ENCODE peak calls at places on chromosomes 13 and 19, in eight cellular contexts. I is prostate gland, E is cardiac fibroblast, B is pancreas, V is fibroblast of mammary gland, L is heart left ventricle, O is heart right ventricle, G is body of pancreas. X is an unnamed sample.

GRCh38 chr13:60887711-60888110 is 490.7 kb downstream of the TDRD3 start:
- DNase-seq in I (no peak), E (peak), B (no peak), V (no peak), L (no peak), O (no peak), G (no peak), X (no peak)

GRCh38 chr19:488505-489417 is 7.5 kb upstream of the MADCAM1 start:
- DNase-seq in I (peak), E (peak), B (peak), V (peak), L (peak), O (peak), G (peak), X (peak)

GRCh38 chr13:28679628-28680027 is 20.7 kb downstream of the POMP start:
- DNase-seq in I (no peak), E (peak), B (no peak), V (peak), L (no peak), O (no peak), G (no peak), X (peak)

GRCh38 chr19:506404-507285 is 652 bp upstream of the TPGS1 start:
- DNase-seq in I (peak), E (peak), B (peak), V (peak), L (peak), O (peak), G (peak), X (peak)

GRCh38 chr19:45999653-46000121 is 4.4 kb downstream of the CCDC61 start:
- DNase-seq in I (no peak), E (peak), B (no peak), V (peak), L (no peak), O (no peak), G (peak), X (peak)

GRCh38 chr13:51000576-51001260 is 91.1 kb downstream of the RNASEH2B start:
- DNase-seq in I (peak), E (peak), B (no peak), V (peak), L (no peak), O (peak), G (peak), X (no peak)

GRCh38 chr19:2132731-2133490 is 18.5 kb downstream of the AP3D1 start:
- DNase-seq in I (no peak), E (no peak), B (no peak), V (no peak), L (no peak), O (peak), G (no peak), X (no peak)

GRCh38 chr19:10871711-10872550 is 578 bp downstream of the CARM1 start:
- DNase-seq in I (no peak), E (no peak), B (peak), V (no peak), L (peak), O (peak), G (peak), X (peak)

GRCh38 chr13:51067376-51068125 is 43.5 kb downstream of the C13orf42 start:
- DNase-seq in I (no peak), E (peak), B (no peak), V (no peak), L (no peak), O (no peak), G (no peak), X (no peak)

GRCh38 chr13:42762917-42763316 is 18.5 kb upstream of the FAM216B start:
- DNase-seq in I (no peak), E (peak), B (no peak), V (peak), L (no peak), O (no peak), G (no peak), X (peak)

GRCh38 chr13:44365008-44365407 is 8.6 kb upstream of the SERP2 start:
- DNase-seq in I (no peak), E (peak), B (no peak), V (peak), L (no peak), O (no peak), G (no peak), X (no peak)

GRCh38 chr13:100106005-100106404 is 17.1 kb downstream of the PCCA start:
- DNase-seq in I (no peak), E (no peak), B (no peak), V (no peak), L (no peak), O (no peak), G (no peak), X (no peak)

GRCh38 chr13:102405499-102406079 is 3.7 kb upstream of the FGF14 start:
- DNase-seq in I (no peak), E (peak), B (no peak), V (peak), L (no peak), O (no peak), G (no peak), X (peak)

GRCh38 chr19:44968118-44968517 is 12.9 kb downstream of the CLPTM1 start:
- DNase-seq in I (no peak), E (no peak), B (no peak), V (no peak), L (no peak), O (no peak), G (no peak), X (no peak)

GRCh38 chr13:45529758-45530157 is 65.0 kb downstream of the COG3 start:
- DNase-seq in I (no peak), E (no peak), B (no peak), V (no peak), L (no peak), O (no peak), G (no peak), X (no peak)

GRCh38 chr19:52653161-52653560 is 15.0 kb upstream of the ZNF83 start:
- DNase-seq in I (no peak), E (no peak), B (no peak), V (no peak), L (no peak), O (no peak), G (no peak), X (no peak)

GRCh38 chr13:80408270-80408669 is 67.3 kb upstream of the SPRY2 start:
- DNase-seq in I (no peak), E (no peak), B (no peak), V (no peak), L (no peak), O (no peak), G (peak), X (no peak)

GRCh38 chr13:19742651-19743050 is 40.1 kb downstream of the PSPC1 start:
- DNase-seq in I (no peak), E (no peak), B (no peak), V (no peak), L (no peak), O (no peak), G (no peak), X (no peak)

GRCh38 chr13:50152655-50153309 is 137.5 kb downstream of the KCNRG start:
- DNase-seq in I (no peak), E (no peak), B (no peak), V (no peak), L (no peak), O (no peak), G (no peak), X (no peak)

GRCh38 chr19:47283405-47284059 is 8.8 kb downstream of the INAFM1 start:
- DNase-seq in I (no peak), E (peak), B (no peak), V (peak), L (no peak), O (no peak), G (no peak), X (no peak)
- H3K4me3 ChIP-seq in I (no peak), E (no peak), B (no peak), V (no peak), L (no peak), O (no peak), G (no peak), X (no peak)

DNA sequence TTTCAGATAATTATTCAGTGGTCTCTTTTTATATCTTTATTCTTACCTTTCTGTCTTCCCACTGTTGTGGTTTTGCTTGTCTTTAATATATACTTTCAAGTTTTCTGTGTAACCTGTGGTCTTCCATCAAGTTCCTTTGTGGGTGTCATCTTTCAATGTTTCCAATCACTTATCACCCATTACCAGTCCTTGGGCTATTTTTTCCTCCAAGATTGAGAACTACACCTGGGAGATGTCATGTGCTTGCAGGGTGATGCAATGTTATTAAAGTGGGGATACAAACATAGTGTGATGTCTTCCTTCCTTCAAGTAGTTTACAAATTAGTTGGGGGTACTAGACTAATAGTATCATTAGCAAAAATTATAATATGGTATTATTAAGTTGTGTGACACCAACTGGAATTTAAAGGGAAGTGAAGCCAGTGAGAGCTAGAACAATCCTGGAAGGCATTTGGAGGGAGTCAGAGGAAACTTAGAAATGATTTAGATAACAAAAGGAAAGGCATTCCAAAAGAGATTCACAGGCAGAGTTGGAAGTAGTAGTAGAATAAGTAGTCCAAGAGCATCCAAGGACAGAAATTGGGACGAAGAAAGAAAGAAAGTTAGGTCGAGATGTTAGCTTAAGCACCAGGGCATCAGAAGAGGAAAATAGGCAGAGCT is 3.4 kb downstream of the FNDC3A start:
- DNase-seq in I (no peak), E (no peak), B (no peak), V (no peak), L (no peak), O (no peak), G (no peak), X (no peak)
- H3K4me3 ChIP-seq in I (no peak), E (no peak), B (no peak), V (no peak), L (no peak), O (no peak), G (no peak), X (no peak)

GRCh38 chr19:8413593-8413923 is 453 bp downstream of the MARCHF2 start:
- DNase-seq in I (no peak), E (no peak), B (no peak), V (no peak), L (no peak), O (no peak), G (no peak), X (no peak)

GRCh38 chr19:8412783-8413592 is at the start of gene MARCHF2:
- DNase-seq in I (peak), E (peak), B (peak), V (peak), L (peak), O (peak), G (peak), X (peak)
- H3K4me3 ChIP-seq in I (peak), E (peak), B (peak), V (peak), L (peak), O (peak), G (peak), X (peak)

GRCh38 chr13:94494021-94494420 is 14.5 kb upstream of the DCT start:
- DNase-seq in I (no peak), E (no peak), B (no peak), V (no peak), L (no peak), O (no peak), G (no peak), X (no peak)
- H3K4me3 ChIP-seq in I (no peak), E (no peak), B (no peak), V (no peak), L (no peak), O (no peak), G (no peak), X (no peak)

GRCh38 chr13:112974676-112975075 is 5.7 kb downstream of the MCF2L start:
- DNase-seq in I (no peak), E (no peak), B (no peak), V (peak), L (no peak), O (no peak), G (no peak), X (no peak)
- H3K4me3 ChIP-seq in I (no peak), E (no peak), B (no peak), V (no peak), L (no peak), O (no peak), G (no peak), X (no peak)

GRCh38 chr13:91174886-91175501 is 172.5 kb upstream of the MIR17HG start:
- DNase-seq in I (no peak), E (no peak), B (no peak), V (no peak), L (no peak), O (no peak), G (no peak), X (no peak)
- H3K4me3 ChIP-seq in I (peak), E (peak), B (peak), V (no peak), L (peak), O (peak), G (no peak), X (no peak)

GRCh38 chr19:43353606-43354304 is at the start of gene CD177:
- DNase-seq in I (no peak), E (no peak), B (no peak), V (no peak), L (no peak), O (no peak), G (no peak), X (peak)
- H3K4me3 ChIP-seq in I (no peak), E (no peak), B (no peak), V (no peak), L (no peak), O (no peak), G (no peak), X (no peak)

X was measured in hepatocyte.